ENCODE peak calls at places on chromosomes 2 and 18, in seven cellular contexts. K is tibial artery; L is tibial nerve; J is CD8-positive, alpha-beta T cell; C is BJ; O is kidney epithelial cell; X is CD8-positive, alpha-beta memory T cell. U is an unnamed sample. For H3K27me3, the result is how much of the 10 kb centered on the place peaks cover.

GRCh38 chr2:208101716-208102631 is 22.4 kb downstream of the CRYGD start:
- DNase-seq in K (no peak), X (no peak), L (no peak), C (no peak), J (no peak), O (no peak), U (no peak)

GRCh38 chr2:85095094-85095493 is 38.1 kb upstream of the TCF7L1 start:
- DNase-seq in J (no peak), X (no peak), C (no peak), L (no peak), O (no peak), K (no peak), U (peak)

GRCh38 chr2:143819190-143819735 is 690.0 kb downstream of the ARHGAP15 start:
- DNase-seq in J (no peak), K (no peak), X (no peak), C (no peak), O (no peak), L (no peak), U (peak)

GRCh38 chr18:34884456-34884855 is 156.8 kb upstream of the MAPRE2 start:
- DNase-seq in X (no peak), C (no peak), K (no peak), L (no peak), J (no peak), O (no peak), U (no peak)

GRCh38 chr2:42351864-42352263 is 9.2 kb downstream of the COX7A2L start:
- DNase-seq in C (no peak), K (no peak), O (no peak), X (no peak), L (no peak), J (no peak), U (no peak)

GRCh38 chr2:214816135-214816534 is 6.7 kb upstream of the BARD1 start:
- DNase-seq in K (no peak), X (no peak), O (no peak), J (no peak), L (no peak), C (no peak), U (no peak)

GRCh38 chr2:16553222-16553621 is 112.4 kb downstream of the CYRIA start:
- DNase-seq in L (peak), X (no peak), C (no peak), O (peak), K (no peak), J (no peak), U (peak)

GRCh38 chr2:149418065-149418464 is 87.7 kb downstream of the LYPD6 start:
- DNase-seq in J (no peak), L (no peak), C (no peak), X (no peak), O (no peak), K (no peak), U (no peak)

GRCh38 chr2:14614011-14614410 is 18.5 kb upstream of the LRATD1 start:
- DNase-seq in C (no peak), J (no peak), X (no peak), K (no peak), O (no peak), L (no peak), U (no peak)

GRCh38 chr2:220276736-220277444 is 649.5 kb downstream of the SLC4A3 start:
- DNase-seq in L (no peak), O (no peak), X (no peak), J (no peak), K (no peak), C (peak), U (peak)

GRCh38 chr2:181106229-181106628 is 125.8 kb downstream of the UBE2E3 start:
- DNase-seq in O (no peak), C (no peak), L (no peak), K (no peak), J (no peak), X (no peak), U (peak)

GRCh38 chr2:224146356-224147160 is 107.5 kb upstream of the SERPINE2 start:
- DNase-seq in K (no peak), O (no peak), C (no peak), X (no peak), J (no peak), L (no peak), U (no peak)
- H3K27me3 ChIP-seq in K (under half), O (under half), C (under half), X (under half), J (under half), L (under half), U (under half)

GRCh38 chr2:197211881-197212342 is 98.7 kb downstream of the ANKRD44 start:
- DNase-seq in X (peak), C (no peak), O (no peak), K (no peak), J (peak), L (no peak), U (no peak)
- H3K4me3 ChIP-seq in X (peak), C (no peak), O (no peak), K (no peak), J (peak), L (no peak), U (no peak)

DNA sequence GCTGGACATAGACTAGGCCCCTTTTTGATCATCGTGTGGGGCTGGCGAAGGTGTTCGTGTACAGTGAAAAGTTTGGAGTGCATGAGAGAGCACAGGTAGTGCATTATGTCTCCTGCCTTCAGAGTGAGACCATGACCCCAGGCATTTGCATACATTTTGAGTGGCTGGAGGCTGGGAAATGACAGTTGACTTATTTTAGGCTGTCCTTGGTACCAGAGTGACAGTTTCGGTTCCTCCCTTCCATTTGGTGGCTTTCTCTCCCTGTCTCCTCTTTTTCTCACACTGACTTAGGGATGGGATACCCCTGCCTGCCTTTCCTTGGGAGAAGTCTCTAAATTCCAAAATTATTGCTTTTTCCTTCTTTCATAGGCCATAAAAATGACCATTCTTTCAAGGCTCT is 20.1 kb downstream of the SERPINB12 start:
- DNase-seq in J (no peak), K (no peak), O (no peak), X (no peak), L (no peak), C (no peak), U (no peak)
- H3K27me3 ChIP-seq in J (under half), K (under half), O (under half), X (under half), L (under half), C (under half), U (under half)

DNA sequence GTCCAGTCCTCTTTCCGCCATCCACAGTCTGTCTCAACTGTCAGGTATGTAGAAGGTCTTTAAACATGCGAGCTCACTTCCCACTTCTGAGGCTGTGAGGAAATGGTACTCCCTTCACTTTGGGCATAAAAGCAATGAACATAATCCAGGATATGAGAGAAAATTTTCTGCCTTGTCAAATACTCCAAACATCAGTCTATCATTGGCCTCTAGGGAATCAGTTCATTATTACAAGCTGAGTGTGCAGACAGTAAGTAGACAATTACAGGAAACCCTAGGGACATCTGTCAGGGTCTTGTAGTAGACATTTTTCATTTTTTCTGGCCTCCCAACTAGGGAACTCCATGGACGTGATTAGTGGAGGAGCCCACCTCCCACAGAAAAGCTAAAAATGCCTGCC is 13.6 kb upstream of the APCDD1 start:
- DNase-seq in C (no peak), K (no peak), X (no peak), J (no peak), L (no peak), O (no peak), U (no peak)
- H3K4me3 ChIP-seq in C (no peak), K (no peak), X (no peak), J (no peak), L (no peak), O (no peak), U (no peak)

GRCh38 chr2:67670704-67671300 is 273.7 kb downstream of the ETAA1 start:
- DNase-seq in O (no peak), C (no peak), K (no peak), L (no peak), J (no peak), X (no peak), U (no peak)
- H3K27me3 ChIP-seq in O (under half), C (under half), K (under half), L (under half), J (under half), X (under half), U (under half)

U was measured in MG63.